ENCODE peak calls at places on chromosomes 4 and X, in seven cellular contexts. L is nephron progenitor cell, Y is WTC11, U is AG09309, E is mesothelial cell of epicardium, I is mammary epithelial cell, W is PC-3. V is an unnamed sample.

GRCh38 chrX:42129022-42129421 is 205.7 kb upstream of the CASK start:
- DNase-seq in W (no peak), E (no peak), I (no peak), U (no peak), Y (no peak), L (no peak), V (no peak)

GRCh38 chr4:80926891-80927290 is 103.6 kb upstream of the BMP3 start:
- DNase-seq in L (no peak), Y (no peak), U (no peak), E (no peak), I (no peak), W (no peak), V (no peak)

GRCh38 chrX:152907084-152907651 is 9.3 kb downstream of the ZNF185 start:
- DNase-seq in Y (peak), I (no peak), U (no peak), W (no peak), E (no peak), L (peak), V (no peak)

GRCh38 chr4:140943887-140944515 is 187.8 kb upstream of the TBC1D9 start:
- DNase-seq in E (no peak), U (no peak), Y (no peak), W (no peak), L (no peak), I (no peak), V (no peak)

GRCh38 chrX:21747523-21747922 is 10.4 kb downstream of the SMPX start:
- DNase-seq in I (no peak), Y (no peak), L (no peak), W (no peak), E (no peak), U (no peak), V (no peak)

GRCh38 chr4:76830612-76831474 is 67.1 kb downstream of the SOWAHB start:
- DNase-seq in I (no peak), Y (no peak), U (peak), W (peak), L (peak), E (no peak), V (no peak)

GRCh38 chr4:48141048-48141447 is 7.0 kb upstream of the TXK start:
- DNase-seq in L (no peak), E (no peak), Y (no peak), I (peak), U (peak), W (peak), V (peak)

GRCh38 chr4:154872198-154872597 is 91.1 kb downstream of the RBM46 start:
- DNase-seq in L (no peak), W (no peak), U (no peak), E (no peak), Y (no peak), I (no peak), V (no peak)

GRCh38 chrX:24023972-24024664 is 2.9 kb downstream of the KLHL15 start:
- DNase-seq in W (peak), E (no peak), Y (no peak), U (no peak), L (no peak), I (peak), V (no peak)

GRCh38 chr4:108427946-108428345 is 192.4 kb upstream of the RPL34 start:
- DNase-seq in L (no peak), I (no peak), U (peak), Y (no peak), W (no peak), E (no peak), V (no peak)

GRCh38 chr4:18815779-18816173 is 794.2 kb upstream of the LCORL start:
- DNase-seq in I (no peak), Y (no peak), U (no peak), L (no peak), W (peak), E (no peak), V (no peak)

GRCh38 chr4:176377705-176378302 is 58.0 kb downstream of the SPCS3 start:
- DNase-seq in I (peak), E (no peak), U (no peak), Y (no peak), W (peak), L (no peak), V (no peak)

GRCh38 chr4:93749351-93749761 is 79.2 kb upstream of the ATOH1 start:
- DNase-seq in W (no peak), U (no peak), Y (no peak), I (no peak), L (no peak), E (no peak), V (no peak)

GRCh38 chr4:109645874-109646591 is 57.2 kb downstream of the CASP6 start:
- DNase-seq in L (no peak), E (no peak), Y (no peak), I (no peak), U (no peak), W (no peak), V (no peak)

GRCh38 chr4:6232836-6233785 is 32.8 kb upstream of the JAKMIP1 start:
- DNase-seq in U (no peak), E (no peak), Y (no peak), I (no peak), L (no peak), W (no peak), V (no peak)

GRCh38 chrX:75784689-75785491 is at the start of gene MAGEE2:
- DNase-seq in E (no peak), Y (peak), I (no peak), L (no peak), W (no peak), U (no peak), V (no peak)

GRCh38 chrX:47878198-47878597 is 41.5 kb downstream of the ZNF81 start:
- DNase-seq in I (no peak), Y (no peak), W (no peak), U (no peak), L (no peak), E (no peak), V (no peak)

GRCh38 chrX:101079736-101080135 is 1.1 kb downstream of the TMEM35A start:
- DNase-seq in I (no peak), L (peak), W (no peak), U (no peak), Y (peak), E (no peak), V (no peak)

GRCh38 chr4:38781854-38782261 is 932 bp downstream of the TLR10 start:
- DNase-seq in U (no peak), Y (no peak), L (no peak), I (no peak), E (no peak), W (no peak), V (no peak)

GRCh38 chr4:44150091-44150576 is 298.5 kb downstream of the KCTD8 start:
- DNase-seq in W (peak), L (no peak), E (no peak), U (no peak), Y (no peak), I (peak), V (no peak)

GRCh38 chrX:79107891-79108718 is 36.4 kb upstream of the GPR174 start:
- DNase-seq in U (no peak), E (no peak), L (no peak), W (no peak), Y (no peak), I (no peak), V (no peak)

GRCh38 chr4:48909697-48910096 is 3.1 kb upstream of the OCIAD2 start:
- DNase-seq in I (peak), E (no peak), W (peak), L (no peak), Y (no peak), U (peak), V (no peak)

GRCh38 chrX:71533514-71533849 is 578 bp downstream of the OGT start:
- DNase-seq in U (no peak), W (no peak), L (no peak), Y (no peak), I (peak), E (no peak), V (no peak)

GRCh38 chr4:83109480-83110221 is 4.9 kb downstream of the PLAC8 start:
- DNase-seq in L (peak), Y (peak), I (no peak), E (peak), W (peak), U (no peak), V (no peak)

GRCh38 chr4:121462660-121463261 is 81.9 kb upstream of the QRFPR start:
- DNase-seq in I (peak), U (peak), L (peak), W (peak), Y (peak), E (no peak), V (no peak)
- TF ChIP-seq CTCF in I (peak), U (peak), L (peak), W (peak), Y (peak), E (peak), V (peak)

GRCh38 chr4:142741995-142742394 is 104.1 kb downstream of the INPP4B start:
- DNase-seq in U (no peak), W (peak), I (no peak), L (no peak), Y (no peak), E (no peak), V (no peak)
- TF ChIP-seq CTCF in U (peak), W (peak), I (peak), L (no peak), Y (no peak), E (no peak), V (no peak)

GRCh38 chr4:163110442-163110841 is 56.2 kb downstream of the NAF1 start:
- DNase-seq in E (no peak), I (no peak), L (no peak), U (no peak), Y (no peak), W (no peak), V (no peak)

GRCh38 chr4:163109967-163110366 is 56.7 kb downstream of the NAF1 start:
- DNase-seq in W (no peak), I (no peak), L (no peak), E (no peak), Y (no peak), U (no peak), V (no peak)

GRCh38 chr4:163108614-163109013 is 58.1 kb downstream of the NAF1 start:
- DNase-seq in W (no peak), I (no peak), U (no peak), Y (no peak), E (no peak), L (no peak), V (no peak)

GRCh38 chr4:163111588-163111987 is 55.1 kb downstream of the NAF1 start:
- DNase-seq in E (no peak), L (no peak), Y (no peak), I (no peak), U (no peak), W (peak), V (no peak)

DNA sequence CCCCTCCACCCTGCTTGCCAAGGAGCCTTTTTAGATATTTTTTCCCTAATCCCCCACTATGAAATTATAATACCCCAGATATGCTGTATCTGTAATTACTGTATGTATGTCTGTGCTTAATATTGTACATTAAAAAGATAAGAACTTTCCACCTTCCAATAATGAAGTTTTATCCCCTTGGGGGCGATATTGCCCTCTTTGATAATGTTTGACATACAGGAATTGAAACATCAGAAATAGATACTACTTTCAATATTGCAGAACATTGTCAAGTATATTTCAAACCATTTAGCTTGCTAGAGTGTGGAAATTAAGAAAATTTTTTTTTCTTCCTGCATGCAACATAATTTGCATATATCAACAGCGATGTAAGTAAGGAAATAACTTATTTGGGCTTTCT is 58.9 kb downstream of the NAF1 start:
- DNase-seq in L (no peak), Y (no peak), U (no peak), I (peak), W (peak), E (no peak), V (no peak)
- TF ChIP-seq CTCF in L (no peak), Y (no peak), U (peak), I (peak), W (peak), E (no peak), V (peak)

DNA sequence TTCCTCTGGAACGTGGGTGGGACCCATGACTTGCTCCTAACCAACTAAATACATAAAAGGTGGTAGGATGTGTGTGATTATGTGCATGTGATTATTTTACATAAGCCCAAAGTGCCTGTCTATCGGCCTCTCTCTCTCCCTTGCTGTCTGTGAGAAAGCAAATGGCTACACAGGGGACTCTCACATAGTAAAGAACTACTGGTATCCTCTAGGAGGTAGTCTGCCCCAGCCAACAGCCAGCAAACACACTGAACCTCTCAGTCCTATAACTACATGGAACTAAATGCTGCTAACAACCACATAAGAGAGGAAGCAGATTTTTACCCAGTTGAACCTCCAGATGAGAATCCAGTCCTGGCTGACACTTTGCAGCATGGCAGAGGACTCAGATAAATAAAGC is 1249.4 kb downstream of the ADGRL3 start:
- DNase-seq in U (no peak), W (no peak), I (no peak), Y (no peak), L (no peak), E (no peak), V (no peak)
- TF ChIP-seq CTCF in U (no peak), W (no peak), I (no peak), Y (no peak), L (no peak), E (no peak), V (no peak)

DNA sequence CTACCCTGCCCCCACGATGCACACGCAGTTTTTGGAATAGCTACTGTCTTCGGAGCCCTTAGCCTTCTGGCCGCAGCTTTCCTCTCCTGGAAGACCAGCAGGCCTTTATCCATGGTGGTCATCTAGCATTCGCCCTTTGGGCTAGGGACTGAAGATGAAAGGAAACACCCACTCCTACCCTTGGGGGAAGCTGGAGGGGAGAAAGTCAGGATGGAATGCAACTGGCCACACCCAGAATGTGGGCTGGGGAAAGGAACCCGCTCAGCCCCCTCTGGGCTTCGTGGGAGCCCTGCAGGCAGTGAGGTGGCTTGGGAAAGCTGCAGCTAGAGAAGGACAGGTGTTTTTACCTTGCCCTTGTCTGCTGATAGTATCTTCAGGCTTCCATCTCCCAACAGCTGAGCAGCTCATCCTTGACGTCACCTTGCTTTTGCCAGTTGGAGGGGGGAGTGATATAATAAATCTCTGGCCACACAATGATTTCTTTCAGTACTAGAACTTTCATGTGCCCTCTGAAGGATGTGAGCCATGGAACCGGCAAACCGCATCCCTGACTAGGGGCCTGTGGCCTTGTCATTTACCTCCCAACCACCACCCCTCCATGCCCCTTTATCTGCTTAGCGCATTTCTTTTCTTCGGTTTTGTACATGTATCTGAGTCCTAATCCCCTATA is 59.0 kb downstream of the ELF4 start:
- DNase-seq in I (no peak), L (no peak), E (no peak), U (no peak), Y (no peak), W (no peak), V (no peak)
- TF ChIP-seq CTCF in I (no peak), L (no peak), E (no peak), U (no peak), Y (no peak), W (no peak), V (no peak)

DNA sequence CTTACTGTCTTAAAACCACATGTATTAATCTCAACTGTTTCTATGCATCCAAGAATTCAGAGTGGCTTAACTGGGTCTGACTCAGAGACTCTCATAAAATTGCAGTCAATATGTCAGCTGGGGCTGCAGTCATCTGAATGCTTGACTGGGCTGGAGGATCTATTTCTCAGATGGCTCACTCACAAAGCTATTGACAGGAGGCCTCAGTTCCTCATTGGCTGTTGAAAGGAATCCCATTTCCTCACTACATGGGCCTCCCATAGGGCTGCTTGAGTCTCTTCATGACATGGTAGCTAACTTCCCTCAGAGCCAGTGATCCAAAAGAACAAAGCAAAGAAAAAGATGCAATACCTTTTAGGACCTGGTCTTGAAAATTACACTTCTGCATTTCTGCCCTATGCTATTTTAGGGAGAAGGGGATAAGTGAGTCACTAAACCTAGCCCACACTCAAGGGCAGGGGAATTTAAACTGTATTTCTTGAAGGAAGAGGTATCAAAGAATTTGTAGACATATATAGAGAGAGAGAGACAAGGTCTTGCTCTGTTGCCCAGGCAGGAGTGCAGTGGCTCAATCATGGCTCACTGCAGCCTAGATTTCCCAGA is 9.8 kb downstream of the SCFD2 start:
- DNase-seq in W (peak), Y (no peak), I (no peak), L (no peak), U (no peak), E (no peak), V (no peak)
- TF ChIP-seq CTCF in W (no peak), Y (no peak), I (no peak), L (no peak), U (no peak), E (no peak), V (no peak)

GRCh38 chr4:54382623-54383022 is 153.5 kb downstream of the PDGFRA start:
- DNase-seq in I (no peak), W (no peak), Y (no peak), E (no peak), L (no peak), U (no peak), V (no peak)

GRCh38 chr4:54384152-54384551 is 155.1 kb downstream of the PDGFRA start:
- DNase-seq in Y (no peak), E (no peak), W (no peak), L (no peak), I (no peak), U (no peak), V (no peak)

GRCh38 chr4:54386270-54386669 is 157.2 kb downstream of the PDGFRA start:
- DNase-seq in U (no peak), I (no peak), W (no peak), Y (no peak), E (no peak), L (no peak), V (no peak)

GRCh38 chr4:54386693-54387092 is 157.6 kb downstream of the PDGFRA start:
- DNase-seq in E (no peak), U (no peak), Y (no peak), I (no peak), L (no peak), W (no peak), V (no peak)

DNA sequence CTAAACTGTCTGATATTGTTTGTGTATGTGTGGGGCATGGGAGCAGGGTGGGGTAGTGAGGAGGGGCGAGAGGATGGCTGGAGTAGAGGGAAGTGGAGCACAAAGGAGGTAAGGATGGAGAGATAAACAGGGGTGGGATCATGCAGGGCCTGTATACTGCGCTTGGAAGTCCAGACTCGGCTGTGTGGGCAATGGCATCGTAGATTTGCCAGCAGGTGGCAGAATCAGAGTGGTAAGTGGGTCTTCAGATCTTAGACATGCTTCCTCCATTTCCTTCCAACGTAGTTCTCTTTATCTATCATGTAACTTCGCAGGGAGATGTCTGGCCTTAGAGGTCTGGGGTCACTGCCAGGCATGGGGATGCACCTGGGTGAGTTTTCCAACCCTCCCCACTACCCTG is 155.5 kb downstream of the PDGFRA start:
- DNase-seq in U (peak), Y (peak), E (no peak), W (peak), I (peak), L (no peak), V (no peak)
- TF ChIP-seq CTCF in U (peak), Y (no peak), E (no peak), W (peak), I (peak), L (no peak), V (no peak)

GRCh38 chrX:118595501-118596042 is 100.0 kb downstream of the DOCK11 start:
- DNase-seq in L (no peak), I (no peak), U (no peak), W (no peak), E (no peak), Y (no peak), V (no peak)
- TF ChIP-seq CTCF in L (no peak), I (no peak), U (no peak), W (no peak), E (no peak), Y (no peak), V (no peak)

GRCh38 chr4:26473893-26474292 is 16.4 kb downstream of the CCKAR start:
- DNase-seq in I (no peak), U (no peak), W (no peak), E (no peak), Y (no peak), L (no peak), V (no peak)
- TF ChIP-seq CTCF in I (no peak), U (no peak), W (no peak), E (no peak), Y (no peak), L (no peak), V (no peak)

V was measured in D721Med.